ENCODE peak calls at places on chromosomes 12 and 14, in nine cellular contexts. A is AG10803; T is fibroblast of mammary gland; U is caudate nucleus; X is stimulated activated CD4-positive, alpha-beta T cell treated with anti-CD3 and anti-CD28 coated beads, Interleukin-12 subunit alpha, Interleukin-12 subunit beta, amount 100 ng/mL, for 4 hours; S is RWPE1; P is Jurkat, Clone E6-1; Q is SW480; K is thoracic aorta. N is an unnamed sample.

GRCh38 chr12:122527478-122527944 is 462 bp downstream of the KNTC1 start:
- DNase-seq in A (no peak), T (peak), U (no peak), X (peak), S (peak), P (peak), Q (peak), K (no peak), N (no peak)

GRCh38 chr12:131210506-131211278 is 257.0 kb downstream of the ADGRD1 start:
- DNase-seq in A (no peak), T (no peak), U (no peak), X (no peak), S (no peak), P (no peak), Q (no peak), K (no peak), N (no peak)

GRCh38 chr14:20477211-20477876 is 8.1 kb downstream of the PNP start:
- DNase-seq in A (no peak), T (no peak), U (no peak), X (no peak), S (no peak), P (peak), Q (no peak), K (no peak), N (peak)

GRCh38 chr12:117857632-117858274 is 111.0 kb downstream of the KSR2 start:
- DNase-seq in A (peak), T (peak), U (peak), X (peak), S (peak), P (peak), Q (peak), K (no peak), N (peak)

GRCh38 chr14:21057803-21058675 is at the start of gene RNASE8:
- DNase-seq in A (peak), T (peak), U (no peak), X (no peak), S (no peak), P (no peak), Q (peak), K (no peak), N (peak)

GRCh38 chr14:106513302-106513701 is 986.9 kb downstream of the TMEM121 start:
- DNase-seq in A (no peak), T (no peak), U (no peak), X (no peak), S (no peak), P (no peak), Q (no peak), K (no peak), N (no peak)

GRCh38 chr12:54412786-54413185 is 6.3 kb downstream of the ITGA5 start:
- DNase-seq in A (no peak), T (no peak), U (no peak), X (no peak), S (no peak), P (no peak), Q (no peak), K (no peak), N (no peak)

GRCh38 chr12:95625012-95625411 is 73.7 kb upstream of the USP44 start:
- DNase-seq in A (no peak), T (no peak), U (no peak), X (no peak), S (no peak), P (no peak), Q (no peak), K (no peak), N (no peak)

GRCh38 chr14:58765843-58766242 is 128.1 kb downstream of the DACT1 start:
- DNase-seq in A (no peak), T (no peak), U (no peak), X (no peak), S (no peak), P (no peak), Q (no peak), K (no peak), N (no peak)

GRCh38 chr14:61533513-61534255 is 161.6 kb upstream of the HIF1A start:
- DNase-seq in A (no peak), T (no peak), U (no peak), X (no peak), S (no peak), P (no peak), Q (no peak), K (no peak), N (no peak)

GRCh38 chr12:2650261-2651060 is 144.3 kb upstream of the FKBP4 start:
- DNase-seq in A (no peak), T (no peak), U (no peak), X (no peak), S (no peak), P (no peak), Q (no peak), K (no peak), N (no peak)

GRCh38 chr14:58915646-58916045 is 272.8 kb upstream of the DAAM1 start:
- DNase-seq in A (no peak), T (no peak), U (no peak), X (no peak), S (no peak), P (no peak), Q (no peak), K (no peak), N (no peak)

GRCh38 chr12:22334696-22335290 is at the start of gene ST8SIA1:
- DNase-seq in A (peak), T (peak), U (peak), X (peak), S (peak), P (no peak), Q (peak), K (no peak), N (no peak)

GRCh38 chr14:22691171-22691570 is 47.0 kb upstream of the OR6J1 start:
- DNase-seq in A (peak), T (peak), U (no peak), X (no peak), S (no peak), P (no peak), Q (no peak), K (no peak), N (peak)

GRCh38 chr12:109130297-109130696 is 13.9 kb downstream of the ACACB start:
- DNase-seq in A (no peak), T (no peak), U (no peak), X (no peak), S (no peak), P (no peak), Q (no peak), K (no peak), N (no peak)

N was measured in HFFc6.